ENCODE peak calls at places on chromosomes 12 and 14, in four cellular contexts. N, E, M and K are unnamed samples.
A peak's percentile ranks its signal among the peaks of the same experiment; 100 is the strongest.

GRCh38 chr12:19971396-19971802 is 396.9 kb upstream of the PDE3A start:
- DNase-seq in N (no peak), E (peak; percentile 54), M (peak; percentile 65), K (no peak)

GRCh38 chr14:93219103-93219726 is 12.2 kb downstream of the UBR7 start:
- DNase-seq in N (peak; percentile 54), M (no peak), E (peak; percentile 46), K (peak; percentile 27)

GRCh38 chr12:100020370-100020769 is 35.6 kb upstream of the ANKS1B start:
- DNase-seq in N (no peak), E (no peak), M (no peak), K (no peak)

GRCh38 chr12:7460375-7461259 is 16.7 kb upstream of the CD163L1 start:
- DNase-seq in M (no peak), E (peak; percentile 78), N (peak; percentile 46), K (no peak)

GRCh38 chr12:29145372-29146170 is 3.5 kb upstream of the FAR2 start:
- DNase-seq in N (no peak), E (peak; percentile 17), M (no peak), K (no peak)

GRCh38 chr12:68804654-68805591 is 3.1 kb upstream of the MDM2 start:
- DNase-seq in N (no peak), M (peak; percentile 69), E (peak; percentile 52), K (peak; percentile 63)

GRCh38 chr12:101599311-101599710 is 4.5 kb downstream of the MYBPC1 start:
- DNase-seq in E (no peak), M (no peak), N (no peak), K (no peak)

GRCh38 chr14:80291099-80291498 is 79.8 kb upstream of the DIO2 start:
- DNase-seq in E (no peak), N (no peak), M (no peak), K (no peak)

GRCh38 chr14:68790656-68791077 is 2.2 kb downstream of the ZFP36L1 start:
- DNase-seq in N (no peak), E (no peak), M (no peak), K (no peak)

GRCh38 chr14:102264775-102265174 is 40.2 kb downstream of the MOK start:
- DNase-seq in E (no peak), M (no peak), N (no peak), K (no peak)

GRCh38 chr14:75042040-75042439 is 9.2 kb downstream of the MLH3 start:
- DNase-seq in N (no peak), E (no peak), M (no peak), K (no peak)

GRCh38 chr12:97075583-97076268 is 168.7 kb downstream of the NEDD1 start:
- DNase-seq in E (no peak), N (no peak), M (no peak), K (no peak)

GRCh38 chr12:53051058-53051880 is 1.4 kb downstream of the TNS2 start:
- DNase-seq in M (peak; percentile 61), E (no peak), N (no peak), K (peak; percentile 85)

GRCh38 chr12:12992418-12993175 is 7.5 kb downstream of the HEBP1 start:
- DNase-seq in E (no peak), M (no peak), N (peak; percentile 59), K (no peak)

GRCh38 chr14:25394356-25394755 is 344.4 kb upstream of the STXBP6 start:
- DNase-seq in E (no peak), M (no peak), N (no peak), K (no peak)

GRCh38 chr14:64478634-64479250 is 13.4 kb downstream of the AKAP5 start:
- DNase-seq in M (no peak), E (no peak), N (no peak), K (no peak)

GRCh38 chr12:47868041-47868440 is 36.8 kb downstream of the VDR start:
- DNase-seq in N (no peak), M (no peak), E (no peak), K (no peak)

GRCh38 chr12:77645966-77646598 is 184.6 kb upstream of the NAV3 start:
- DNase-seq in M (no peak), E (peak; percentile 16), N (no peak), K (no peak)

GRCh38 chr14:51298895-51299294 is 58.8 kb downstream of the TMX1 start:
- DNase-seq in M (no peak), N (peak; percentile 51), E (no peak), K (no peak)

GRCh38 chr14:76861574-76862255 is 35.5 kb downstream of the LRRC74A start:
- DNase-seq in N (no peak), E (no peak), M (no peak), K (no peak)

GRCh38 chr12:105522166-105522825 is 191.8 kb downstream of the C12orf75 start:
- DNase-seq in M (no peak), E (no peak), N (no peak), K (no peak)

GRCh38 chr14:77325746-77326094 is 4.9 kb downstream of the GSTZ1 start:
- DNase-seq in N (no peak), M (no peak), E (no peak), K (no peak)

GRCh38 chr14:53670701-53671100 is 285.9 kb downstream of the BMP4 start:
- DNase-seq in N (no peak), M (no peak), E (no peak), K (no peak)

DNA sequence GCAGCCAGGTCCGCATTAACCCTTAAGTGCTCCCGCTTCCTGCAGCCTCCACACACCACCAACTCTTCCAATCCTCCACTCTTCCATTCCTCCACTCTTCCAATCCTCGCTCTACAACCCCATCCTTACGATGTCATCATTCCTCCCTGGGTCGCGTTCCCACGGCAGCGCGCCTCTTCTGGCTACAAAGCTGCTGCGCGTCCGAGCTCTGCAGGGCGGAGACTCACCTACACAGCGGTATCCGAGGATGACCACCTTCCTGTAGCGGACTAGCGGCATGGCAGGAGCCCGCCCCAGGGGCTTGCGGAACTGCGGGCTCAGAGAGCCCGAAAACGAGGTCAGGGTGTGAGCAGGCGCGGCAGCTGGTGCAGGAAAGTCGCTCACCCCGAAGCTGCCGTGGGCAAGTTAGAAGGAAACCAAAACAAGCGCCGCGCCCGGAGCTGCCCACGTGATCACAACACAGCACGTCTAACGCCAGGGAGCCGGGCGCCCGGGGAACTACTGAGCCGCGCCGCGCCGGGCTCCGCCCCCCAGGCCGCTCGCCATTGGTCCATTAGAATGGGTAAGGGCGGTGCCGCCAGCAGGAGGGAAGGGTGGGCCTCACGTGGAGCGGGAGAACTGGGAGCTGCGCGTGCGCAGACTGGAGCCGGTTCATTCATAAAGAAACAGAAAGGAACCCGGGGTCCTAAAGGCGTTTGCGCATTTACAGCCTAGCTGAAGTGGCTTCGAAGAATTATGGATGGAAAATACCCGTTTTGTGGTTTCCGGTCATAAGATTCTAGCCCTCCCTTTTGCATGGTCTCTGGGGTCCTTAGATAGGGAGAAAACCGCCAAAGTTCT is at the start of gene RHEBL1:
- DNase-seq in N (peak; percentile 99), E (peak; percentile 95), M (peak; percentile 98), K (peak; percentile 99)
- TF ChIP-seq CTCF in N (peak; percentile 47), E (no peak), M (no peak), K (no peak)

GRCh38 chr14:70585221-70585620 is 15.2 kb downstream of the MED6 start:
- DNase-seq in M (no peak), E (no peak), N (no peak), K (no peak)
- TF ChIP-seq CTCF in M (no peak), E (no peak), N (no peak), K (peak; percentile 9)

DNA sequence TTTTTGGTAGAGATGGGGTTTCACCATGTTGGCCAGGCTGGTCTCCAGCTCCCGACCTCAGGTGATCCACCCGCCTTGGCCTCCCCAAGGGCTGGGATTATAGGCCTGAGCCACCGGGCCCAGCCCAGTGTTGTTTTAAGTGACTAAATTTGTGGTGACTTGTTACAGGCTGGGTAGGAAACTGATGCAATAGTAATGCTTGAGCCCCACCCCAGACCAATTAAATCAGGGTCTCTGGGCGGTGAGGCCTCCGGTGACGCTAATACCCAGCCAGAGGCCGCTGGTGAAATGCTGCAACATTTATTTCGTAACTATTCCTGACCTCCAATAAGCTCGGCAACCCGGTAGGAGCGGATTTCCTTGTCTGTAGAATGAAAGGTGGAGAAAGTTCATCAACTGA is 42.2 kb downstream of the FZD10 start:
- DNase-seq in E (no peak), M (no peak), N (no peak), K (no peak)
- TF ChIP-seq CTCF in E (no peak), M (no peak), N (no peak), K (no peak)

DNA sequence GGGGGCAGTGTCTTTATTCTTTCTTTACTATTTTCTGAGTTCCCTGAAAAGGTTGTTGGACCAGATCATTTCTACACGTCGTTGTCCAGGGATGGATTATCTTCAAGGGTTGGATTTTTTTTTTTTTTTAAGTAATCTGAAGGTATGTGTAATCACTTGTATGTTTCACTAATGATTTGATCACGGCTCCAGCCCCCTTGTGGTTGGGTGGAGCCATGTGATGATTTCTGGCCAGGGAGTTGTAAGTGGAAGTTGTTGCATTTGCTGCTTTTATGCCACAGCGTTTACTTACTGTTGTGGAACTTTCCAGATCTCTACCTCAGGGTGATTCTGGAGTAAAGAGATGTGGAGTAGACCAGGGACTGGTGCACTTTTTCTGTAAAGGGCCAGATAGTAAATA is 390.3 kb downstream of the AACS start:
- DNase-seq in M (no peak), E (no peak), N (no peak), K (no peak)
- TF ChIP-seq CTCF in M (no peak), E (peak; percentile 27), N (no peak), K (no peak)

GRCh38 chr12:123972448-123973401 is at the start of the genes CCDC92 and ZNF664:
- DNase-seq in E (peak; percentile 96), N (peak; percentile 85), M (peak; percentile 99), K (peak; percentile 98)
- TF ChIP-seq CTCF in E (no peak), N (no peak), M (no peak), K (peak; percentile 37)

GRCh38 chr12:39831587-39832315 is 212.1 kb upstream of the ABCD2 start:
- DNase-seq in E (no peak), M (no peak), N (no peak), K (no peak)

GRCh38 chr12:39835517-39836489 is 216.2 kb upstream of the ABCD2 start:
- DNase-seq in E (no peak), M (no peak), N (no peak), K (no peak)

DNA sequence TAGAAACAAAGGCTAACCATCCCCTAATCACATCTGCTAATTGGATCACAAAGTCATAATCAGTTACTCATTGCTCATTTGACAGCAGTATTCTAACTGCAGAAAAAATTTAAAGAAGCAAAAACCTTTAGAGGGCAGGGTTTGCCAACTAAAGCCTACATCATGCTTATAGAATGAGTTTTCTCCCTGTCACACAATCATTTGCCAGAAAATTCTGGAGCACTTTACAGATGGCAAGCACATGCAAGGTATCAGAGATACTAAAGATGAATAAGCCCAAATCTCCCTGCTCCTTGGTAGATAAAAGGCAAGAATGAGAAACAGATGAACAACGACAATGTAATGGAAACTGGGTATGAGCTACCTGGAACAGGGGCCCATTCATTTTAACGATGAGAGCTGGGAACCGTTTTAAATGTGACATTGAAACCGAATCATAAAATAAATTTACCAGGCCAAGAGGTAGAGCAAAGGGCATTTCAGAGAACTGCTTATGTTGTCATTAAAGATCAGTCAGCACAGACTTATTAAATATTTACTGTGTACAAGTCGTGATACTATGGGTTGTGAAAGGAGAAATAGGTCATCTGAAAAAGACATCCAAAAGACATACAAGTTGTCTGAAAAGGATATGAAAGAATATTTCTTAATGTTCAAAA is 211.4 kb upstream of the ABCD2 start:
- DNase-seq in E (no peak), N (no peak), M (no peak), K (no peak)
- TF ChIP-seq CTCF in E (no peak), N (no peak), M (no peak), K (no peak)

DNA sequence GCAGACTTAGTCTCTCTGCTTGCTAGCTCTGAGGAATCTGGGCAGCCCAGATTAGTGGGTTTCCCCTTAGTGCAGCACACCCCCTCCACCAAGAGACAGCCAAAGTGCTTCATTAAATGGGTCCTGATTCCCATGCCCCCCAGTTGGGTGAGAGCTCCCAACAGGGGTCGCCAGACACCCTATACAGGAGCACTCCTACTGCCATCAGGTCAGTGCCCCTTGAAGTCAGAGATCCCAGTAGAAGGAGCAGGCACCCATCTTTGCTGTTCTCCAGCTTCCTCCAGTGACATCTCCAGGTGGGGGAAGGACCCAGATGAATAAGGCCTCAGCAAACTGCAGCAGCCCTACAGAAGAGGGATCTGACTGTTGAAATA is 36.7 kb upstream of the C14orf132 start:
- DNase-seq in N (no peak), E (no peak), M (no peak), K (no peak)
- TF ChIP-seq CTCF in N (no peak), E (no peak), M (no peak), K (no peak)